ENCODE peak calls at places on chromosome 10, in eight cellular contexts. X, Y, C, F, N, U, A and Z are unnamed samples.

GRCh38 chr10:97023401-97024180 is 162.2 kb downstream of the SLIT1 start:
- DNase-seq in X (no peak), Y (no peak), C (no peak), F (peak; percentile 50), N (no peak), U (no peak), A (no peak), Z (no peak)

GRCh38 chr10:88457680-88458079 is 125.4 kb downstream of the RNLS start:
- DNase-seq in X (peak; percentile 7), Y (peak; percentile 30), C (peak; percentile 13), F (no peak), N (no peak), U (no peak), A (no peak), Z (no peak)

GRCh38 chr10:119805702-119806230 is 66.9 kb downstream of the MCMBP start:
- DNase-seq in X (no peak), Y (no peak), C (no peak), F (no peak), N (no peak), U (no peak), A (no peak), Z (no peak)

GRCh38 chr10:79104264-79104954 is 35.6 kb downstream of the ZMIZ1 start:
- DNase-seq in X (no peak), Y (peak; percentile 58), C (no peak), F (peak; percentile 83), N (no peak), U (peak; percentile 44), A (no peak), Z (no peak)

GRCh38 chr10:45034301-45034700 is 33.6 kb downstream of the ZNF22 start:
- DNase-seq in X (no peak), Y (peak; percentile 14), C (no peak), F (no peak), N (no peak), U (no peak), A (no peak), Z (no peak)

GRCh38 chr10:46064269-46064817 is 18.3 kb upstream of the MSMB start:
- DNase-seq in X (no peak), Y (no peak), C (no peak), F (no peak), N (no peak), U (no peak), A (no peak), Z (no peak)

GRCh38 chr10:31754803-31755624 is 173.6 kb downstream of the ARHGAP12 start:
- DNase-seq in X (no peak), Y (peak; percentile 29), C (no peak), F (peak; percentile 40), N (no peak), U (no peak), A (no peak), Z (no peak)

GRCh38 chr10:128035557-128035973 is 90.7 kb downstream of the MKI67 start:
- DNase-seq in X (peak; percentile 20), Y (peak; percentile 64), C (peak; percentile 64), F (peak; percentile 22), N (peak; percentile 60), U (no peak), A (no peak), Z (peak; percentile 43)

GRCh38 chr10:95758351-95759025 is 2.5 kb downstream of the ENTPD1 start:
- DNase-seq in X (peak; percentile 0), Y (peak; percentile 12), C (no peak), F (no peak), N (no peak), U (no peak), A (no peak), Z (no peak)

GRCh38 chr10:114714281-114714741 is 56.2 kb upstream of the ABLIM1 start:
- DNase-seq in X (no peak), Y (peak; percentile 97), C (no peak), F (peak; percentile 80), N (no peak), U (peak; percentile 63), A (no peak), Z (no peak)

GRCh38 chr10:115082521-115082920 is 10.6 kb upstream of the ATRNL1 start:
- DNase-seq in X (no peak), Y (peak; percentile 2), C (no peak), F (no peak), N (no peak), U (no peak), A (no peak), Z (no peak)

GRCh38 chr10:62815373-62816111 is 624 bp downstream of the EGR2 start:
- DNase-seq in X (no peak), Y (no peak), C (peak; percentile 34), F (no peak), N (peak; percentile 9), U (no peak), A (no peak), Z (no peak)

GRCh38 chr10:27794157-27794556 is 48.5 kb upstream of the MKX start:
- DNase-seq in X (peak; percentile 36), Y (peak; percentile 8), C (no peak), F (no peak), N (no peak), U (no peak), A (no peak), Z (no peak)

GRCh38 chr10:32332299-32332750 is 14.6 kb downstream of the EPC1 start:
- DNase-seq in X (peak; percentile 27), Y (no peak), C (peak; percentile 80), F (no peak), N (peak; percentile 55), U (peak; percentile 42), A (no peak), Z (peak; percentile 84)

GRCh38 chr10:89183571-89183970 is 23.5 kb downstream of the CH25H start:
- DNase-seq in X (no peak), Y (no peak), C (no peak), F (peak; percentile 25), N (no peak), U (no peak), A (no peak), Z (no peak)